ENCODE peak calls at places on chromosomes 6 and 20, in ten cellular contexts. T, J, D, Y, W, S, L, P, Q and O are unnamed samples.

GRCh38 chr6:17032595-17033591 is 69.0 kb upstream of the STMND1 start:
- DNase-seq in D (peak; percentile 83), S (no peak), Q (no peak), L (no peak), P (no peak), W (peak; percentile 65), T (peak; percentile 91), Y (no peak), J (peak; percentile 36), O (no peak)

GRCh38 chr6:26064619-26065257 is 22.5 kb upstream of the HFE start:
- DNase-seq in J (no peak), Y (no peak), L (no peak), Q (peak; percentile 62), T (no peak), D (peak; percentile 74), W (no peak), P (peak; percentile 61), S (peak; percentile 46), O (peak; percentile 67)

GRCh38 chr6:14454467-14454763 is 336.8 kb downstream of the CD83 start:
- DNase-seq in T (no peak), J (no peak), Q (no peak), D (no peak), S (no peak), Y (no peak), W (no peak), P (peak; percentile 17), L (no peak), O (no peak)

GRCh38 chr6:134168580-134169223 is 116.3 kb upstream of the SLC2A12 start:
- DNase-seq in J (no peak), S (no peak), T (no peak), D (peak; percentile 43), Q (no peak), L (peak; percentile 29), P (no peak), W (no peak), Y (no peak), O (no peak)

GRCh38 chr6:30716879-30717128 is 277 bp downstream of the MDC1 start:
- DNase-seq in J (no peak), W (no peak), S (no peak), T (no peak), Y (no peak), L (no peak), D (no peak), Q (no peak), P (no peak), O (no peak)

GRCh38 chr6:28747631-28748157 is 176.1 kb downstream of the TRIM27 start:
- DNase-seq in Q (peak; percentile 98), L (no peak), P (no peak), Y (no peak), J (no peak), T (no peak), W (no peak), D (peak; percentile 97), S (no peak), O (no peak)

GRCh38 chr6:49647470-49647869 is 10.8 kb upstream of the RHAG start:
- DNase-seq in D (no peak), S (no peak), L (no peak), P (no peak), Y (no peak), Q (no peak), W (no peak), J (no peak), T (no peak), O (no peak)

GRCh38 chr6:14661188-14661587 is 543.6 kb downstream of the CD83 start:
- DNase-seq in W (no peak), Y (no peak), Q (no peak), L (no peak), S (no peak), P (peak; percentile 30), J (no peak), D (no peak), T (no peak), O (no peak)

GRCh38 chr20:53677447-53678314 is 84.0 kb upstream of the ZNF217 start:
- DNase-seq in L (no peak), T (no peak), P (peak; percentile 37), J (peak; percentile 32), D (peak; percentile 92), Y (no peak), S (no peak), W (no peak), Q (peak; percentile 73), O (peak; percentile 26)

GRCh38 chr20:16107172-16107870 is 465.9 kb downstream of the KIF16B start:
- DNase-seq in P (no peak), D (no peak), J (no peak), L (no peak), S (peak; percentile 48), Q (peak; percentile 8), T (no peak), W (no peak), Y (no peak), O (no peak)

GRCh38 chr6:167420858-167421766 is 96.2 kb downstream of the TTLL2 start:
- DNase-seq in S (peak; percentile 76), W (no peak), J (no peak), Q (no peak), P (no peak), Y (no peak), T (peak; percentile 55), L (no peak), D (no peak), O (no peak)

GRCh38 chr6:16305246-16305725 is 66.9 kb downstream of the GMPR start:
- DNase-seq in D (no peak), L (no peak), J (no peak), S (no peak), Y (no peak), Q (no peak), P (no peak), T (no peak), W (no peak), O (no peak)

GRCh38 chr6:41467106-41467505 is 79.1 kb upstream of the FOXP4 start:
- DNase-seq in J (no peak), W (no peak), D (no peak), S (no peak), P (no peak), T (no peak), Y (no peak), Q (no peak), L (no peak), O (no peak)

GRCh38 chr6:75748743-75749538 is at the start of gene MYO6:
- DNase-seq in T (peak; percentile 80), Q (peak; percentile 70), L (peak; percentile 88), Y (peak; percentile 76), W (peak; percentile 18), D (peak; percentile 49), J (peak; percentile 77), S (peak; percentile 92), P (peak; percentile 39), O (peak; percentile 17)

GRCh38 chr20:56179051-56179450 is 69.5 kb upstream of the MC3R start:
- DNase-seq in S (no peak), Y (no peak), T (no peak), W (no peak), Q (peak; percentile 6), D (no peak), P (no peak), L (no peak), J (no peak), O (no peak)
- H3K4me3 ChIP-seq in S (no peak overlapping the region), Y (no peak overlapping the region), T (no peak overlapping the region), W (no peak overlapping the region), Q (no peak overlapping the region), D (no peak overlapping the region), P (no peak overlapping the region), L (no peak overlapping the region), J (no peak overlapping the region), O (no peak overlapping the region)

DNA sequence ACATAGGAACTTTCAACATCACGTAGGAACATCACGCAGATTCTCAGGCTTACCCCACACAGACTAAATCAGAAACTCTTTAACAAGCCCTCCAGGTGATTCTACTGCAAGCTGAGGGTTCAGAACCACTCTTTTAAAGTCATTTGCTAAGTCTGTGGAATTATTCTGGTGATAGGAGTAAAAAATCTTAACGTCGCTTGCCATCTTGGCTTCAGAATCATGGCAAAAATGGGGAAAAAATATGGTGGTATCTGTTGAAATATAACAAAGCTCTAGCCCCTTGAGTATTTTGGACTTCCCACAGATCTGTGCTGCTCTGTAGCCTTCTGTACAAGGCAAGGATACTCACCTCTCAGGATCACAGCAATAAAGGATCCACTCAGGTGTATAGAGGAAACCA is 17.4 kb downstream of the FOXO3 start:
- DNase-seq in S (no peak), J (no peak), T (no peak), Y (no peak), L (peak; percentile 20), W (no peak), Q (no peak), P (no peak), D (no peak), O (no peak)
- H3K4me1 ChIP-seq in S (peaks cover 49% of the 10 kb centered on the region), J (peaks cover 100% of the 10 kb centered on the region), T (peaks cover 98% of the 10 kb centered on the region), Y (peaks cover 13% of the 10 kb centered on the region), L (peaks cover 100% of the 10 kb centered on the region), W (peaks cover 5% of the 10 kb centered on the region), Q (no peaks in the 10 kb centered on the region), P (peaks cover 56% of the 10 kb centered on the region), D (peaks cover 17% of the 10 kb centered on the region), O (peaks cover 38% of the 10 kb centered on the region)

DNA sequence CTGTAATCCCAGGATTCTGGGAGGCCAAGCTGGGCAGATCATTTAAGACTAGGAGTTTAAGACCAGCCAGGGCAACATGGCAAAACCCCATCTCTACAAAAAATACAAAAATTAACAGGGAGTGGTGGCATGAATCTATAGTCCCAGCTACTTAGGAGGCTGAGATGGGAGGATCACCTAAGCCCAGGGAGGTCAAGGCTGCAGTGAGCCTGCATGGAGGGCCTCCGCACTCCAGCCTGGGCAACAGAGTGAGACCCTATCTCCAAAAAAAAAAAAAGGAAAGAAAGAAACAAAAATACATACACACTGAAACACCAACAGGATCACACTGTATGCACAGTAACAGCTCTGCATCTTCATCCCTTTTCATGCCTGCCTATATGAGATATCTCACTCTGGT is 41.7 kb downstream of the STAU1 start:
- DNase-seq in T (no peak), P (no peak), J (no peak), S (no peak), Y (no peak), W (no peak), L (no peak), D (no peak), Q (no peak), O (no peak)
- H3K36me3 ChIP-seq in T (peaks cover 11% of the 10 kb centered on the region), P (peaks cover 22% of the 10 kb centered on the region), J (peaks cover 48% of the 10 kb centered on the region), S (peaks cover 47% of the 10 kb centered on the region), Y (peaks cover 85% of the 10 kb centered on the region), W (no peaks in the 10 kb centered on the region), L (no peaks in the 10 kb centered on the region), D (peaks cover 29% of the 10 kb centered on the region), Q (peaks cover 2% of the 10 kb centered on the region), O (peaks cover 74% of the 10 kb centered on the region)

GRCh38 chr6:34359438-34360158 is 32.9 kb downstream of the NUDT3 start:
- DNase-seq in D (no peak), Y (no peak), W (no peak), J (no peak), Q (no peak), L (no peak), T (no peak), S (no peak), P (no peak), O (no peak)

GRCh38 chr6:34360556-34360955 is 31.9 kb downstream of the NUDT3 start:
- DNase-seq in S (no peak), T (no peak), W (no peak), P (no peak), L (no peak), Y (no peak), Q (no peak), J (no peak), D (no peak), O (no peak)

GRCh38 chr6:34362176-34362575 is 30.3 kb downstream of the NUDT3 start:
- DNase-seq in J (no peak), W (no peak), Y (no peak), D (no peak), Q (no peak), L (no peak), S (no peak), T (no peak), P (no peak), O (no peak)

GRCh38 chr6:34366639-34366921 is 25.9 kb downstream of the NUDT3 start:
- DNase-seq in W (no peak), D (no peak), S (no peak), L (no peak), T (no peak), J (no peak), P (no peak), Q (no peak), Y (no peak), O (no peak)

GRCh38 chr6:34362909-34363713 is 29.4 kb downstream of the NUDT3 start:
- DNase-seq in Y (no peak), W (no peak), T (no peak), D (no peak), Q (no peak), S (no peak), P (no peak), L (no peak), J (no peak), O (no peak)
- H3K4me3 ChIP-seq in Y (no peak overlapping the region), W (no peak overlapping the region), T (no peak overlapping the region), D (no peak overlapping the region), Q (no peak overlapping the region), S (no peak overlapping the region), P (no peak overlapping the region), L (no peak overlapping the region), J (peak overlapping the region; percentile 44), O (no peak overlapping the region)